ENCODE peak calls at places on chromosome 17, in seven cellular contexts. G is H9, N is neuronal stem cell, Z is IMR-90, M is mesenchymal stem cell, W is trophoblast cell, Y is H1. K is an unnamed sample. For H3K27me3, the result is how much of the 10 kb centered on the place peaks cover.

GRCh38 chr17:75130632-75131277 is 787 bp downstream of the NT5C start:
- DNase-seq in G (peak), N (no peak), Z (peak), M (peak), W (peak), Y (no peak), K (peak)

GRCh38 chr17:82775033-82775823 is 23.4 kb downstream of the TBCD start:
- DNase-seq in G (peak), N (peak), Z (no peak), M (peak), W (peak), Y (no peak), K (peak)

GRCh38 chr17:48908853-48909394 is 717 bp downstream of the UBE2Z start:
- DNase-seq in G (peak), N (peak), Z (peak), M (peak), W (peak), Y (peak), K (peak)

GRCh38 chr17:39517224-39517623 is 55.9 kb downstream of the CDK12 start:
- DNase-seq in G (no peak), N (no peak), Z (no peak), M (no peak), W (no peak), Y (no peak), K (no peak)

GRCh38 chr17:42677012-42677857 is 441 bp upstream of the PLEKHH3 start:
- DNase-seq in G (peak), N (peak), Z (peak), M (peak), W (peak), Y (peak), K (peak)

GRCh38 chr17:57876023-57876865 is 26.4 kb upstream of the MRPS23 start:
- DNase-seq in G (peak), N (no peak), Z (peak), M (no peak), W (no peak), Y (no peak), K (no peak)

GRCh38 chr17:29197516-29198272 is 17.5 kb upstream of the MYO18A start:
- DNase-seq in G (no peak), N (no peak), Z (no peak), M (no peak), W (no peak), Y (no peak), K (no peak)

GRCh38 chr17:21470861-21471260 is 94.7 kb downstream of the KCNJ12 start:
- DNase-seq in G (no peak), N (no peak), Z (no peak), M (no peak), W (no peak), Y (no peak), K (no peak)

GRCh38 chr17:21029032-21029431 is 13.8 kb downstream of the USP22 start:
- DNase-seq in G (no peak), N (no peak), Z (peak), M (peak), W (peak), Y (no peak), K (no peak)

GRCh38 chr17:29857823-29858222 is 72.2 kb downstream of the SSH2 start:
- DNase-seq in G (no peak), N (no peak), Z (no peak), M (no peak), W (no peak), Y (no peak), K (no peak)

GRCh38 chr17:10803830-10804498 is at the start of gene TMEM238L:
- DNase-seq in G (no peak), N (no peak), Z (no peak), M (no peak), W (no peak), Y (no peak), K (no peak)

GRCh38 chr17:28643979-28644781 is 778 bp downstream of the BLTP2 start:
- DNase-seq in G (peak), N (peak), Z (peak), M (peak), W (peak), Y (no peak), K (peak)

GRCh38 chr17:3990391-3991127 is 26.3 kb upstream of the ATP2A3 start:
- DNase-seq in G (peak), N (no peak), Z (peak), M (no peak), W (no peak), Y (no peak), K (no peak)

GRCh38 chr17:37535906-37536305 is 46.2 kb downstream of the DUSP14 start:
- DNase-seq in G (no peak), N (no peak), Z (no peak), M (no peak), W (no peak), Y (no peak), K (no peak)

GRCh38 chr17:74833501-74834361 is 26.0 kb downstream of the GRIN2C start:
- DNase-seq in G (no peak), N (no peak), Z (peak), M (no peak), W (no peak), Y (no peak), K (no peak)

GRCh38 chr17:1617620-1618174 is 10.9 kb downstream of the SLC43A2 start:
- DNase-seq in G (no peak), N (no peak), Z (peak), M (peak), W (peak), Y (no peak), K (peak)

GRCh38 chr17:3039748-3040147 is 23.7 kb downstream of the OR1D5 start:
- DNase-seq in G (no peak), N (no peak), Z (peak), M (no peak), W (no peak), Y (no peak), K (no peak)

GRCh38 chr17:10019941-10020403 is 114.9 kb upstream of the RCVRN start:
- DNase-seq in G (no peak), N (no peak), Z (no peak), M (peak), W (peak), Y (no peak), K (no peak)

GRCh38 chr17:31437720-31438400 is 46.4 kb downstream of the RAB11FIP4 start:
- DNase-seq in G (peak), N (no peak), Z (no peak), M (no peak), W (no peak), Y (no peak), K (no peak)

GRCh38 chr17:64496348-64496785 is 487 bp downstream of the POLG2 start:
- DNase-seq in G (no peak), N (no peak), Z (no peak), M (no peak), W (peak), Y (no peak), K (no peak)

GRCh38 chr17:60506312-60506711 is 19.7 kb downstream of the APPBP2 start:
- DNase-seq in G (no peak), N (no peak), Z (peak), M (peak), W (no peak), Y (no peak), K (peak)

GRCh38 chr17:9217151-9218067 is 196.1 kb downstream of the NTN1 start:
- DNase-seq in G (no peak), N (no peak), Z (peak), M (peak), W (peak), Y (no peak), K (peak)

GRCh38 chr17:42784811-42785592 is 4.6 kb downstream of the WNK4 start:
- DNase-seq in G (peak), N (no peak), Z (no peak), M (no peak), W (no peak), Y (no peak), K (no peak)

GRCh38 chr17:33045236-33045635 is 53.6 kb downstream of the SPACA3 start:
- DNase-seq in G (no peak), N (no peak), Z (no peak), M (no peak), W (no peak), Y (no peak), K (no peak)

GRCh38 chr17:42163113-42163512 is 8.3 kb upstream of the RAB5C start:
- DNase-seq in G (peak), N (no peak), Z (no peak), M (no peak), W (no peak), Y (no peak), K (peak)

GRCh38 chr17:27241346-27241946 is 52.5 kb upstream of the WSB1 start:
- DNase-seq in G (peak), N (no peak), Z (peak), M (no peak), W (peak), Y (no peak), K (peak)

GRCh38 chr17:74987909-74988711 is 678 bp downstream of the CDR2L start:
- DNase-seq in G (peak), N (peak), Z (peak), M (peak), W (peak), Y (no peak), K (peak)

GRCh38 chr17:34166394-34166793 is 88.7 kb upstream of the CCL2 start:
- DNase-seq in G (no peak), N (no peak), Z (no peak), M (no peak), W (no peak), Y (no peak), K (no peak)

GRCh38 chr17:77130521-77130920 is 10.2 kb upstream of the SEC14L1 start:
- DNase-seq in G (no peak), N (no peak), Z (no peak), M (no peak), W (no peak), Y (no peak), K (no peak)

GRCh38 chr17:77136420-77136767 is 4.4 kb upstream of the SEC14L1 start:
- DNase-seq in G (no peak), N (no peak), Z (no peak), M (no peak), W (no peak), Y (no peak), K (no peak)

GRCh38 chr17:77132411-77133086 is 8.2 kb upstream of the SEC14L1 start:
- DNase-seq in G (no peak), N (no peak), Z (no peak), M (peak), W (no peak), Y (no peak), K (no peak)

GRCh38 chr17:77131919-77132318 is 8.8 kb upstream of the SEC14L1 start:
- DNase-seq in G (no peak), N (no peak), Z (peak), M (peak), W (peak), Y (no peak), K (no peak)

DNA sequence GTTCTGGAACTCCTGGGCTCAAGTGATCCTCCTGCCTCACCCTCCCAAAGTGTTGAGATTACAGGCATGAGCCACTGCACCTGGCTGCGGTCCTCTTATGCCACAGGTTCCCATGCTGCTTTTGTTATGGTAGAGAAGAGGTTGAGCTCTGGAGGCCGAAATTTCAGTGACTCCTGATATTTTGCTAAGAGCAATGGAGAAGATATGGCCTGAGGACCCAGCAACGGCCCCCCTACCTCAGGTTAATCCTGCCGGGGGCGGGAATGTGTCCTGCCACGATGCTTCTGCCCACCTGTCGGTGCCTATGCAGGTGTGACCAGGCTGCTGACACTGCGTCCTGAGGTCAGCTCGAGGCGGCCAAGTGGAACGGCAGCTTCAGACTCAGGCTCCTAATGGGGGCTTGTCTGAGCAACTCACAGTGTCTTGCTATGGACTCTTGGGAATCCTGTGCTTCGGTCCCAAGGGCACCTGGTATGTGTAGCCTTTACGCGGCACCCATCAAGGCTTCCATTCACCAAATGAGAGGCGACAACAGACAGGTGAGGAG is 7.6 kb upstream of the SEC14L1 start:
- DNase-seq in G (no peak), N (no peak), Z (no peak), M (no peak), W (no peak), Y (no peak), K (no peak)
- H3K27me3 ChIP-seq in G (under half), N (under half), Z (under half), M (under half), W (under half), Y (under half), K (under half)

DNA sequence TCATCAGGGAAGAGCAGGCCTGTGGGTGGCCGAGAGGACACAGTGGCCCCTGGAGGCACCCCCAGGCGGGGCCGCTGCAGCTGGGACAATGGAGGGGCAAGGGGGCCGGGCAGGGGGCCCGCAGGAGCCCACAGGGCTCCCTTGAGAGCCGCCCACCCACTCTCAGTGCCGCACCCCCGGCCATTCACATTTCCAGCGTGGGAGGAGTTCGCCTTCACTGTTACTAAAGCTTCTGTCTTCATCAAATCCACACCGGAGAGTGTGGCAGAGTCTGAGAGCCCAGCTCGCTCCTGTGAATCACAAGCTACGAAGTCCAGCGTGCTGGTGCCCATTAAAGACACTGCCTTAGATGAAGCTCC is 20.9 kb upstream of the PVALEF start:
- DNase-seq in G (no peak), N (no peak), Z (no peak), M (no peak), W (no peak), Y (no peak), K (no peak)
- H4K8ac ChIP-seq in G (no peak), N (no peak), Z (no peak), M (no peak), W (no peak), Y (no peak), K (no peak)

GRCh38 chr17:81396278-81396721 is 1.0 kb downstream of the BAHCC1 start:
- DNase-seq in G (no peak), N (no peak), Z (no peak), M (no peak), W (no peak), Y (no peak), K (no peak)

GRCh38 chr17:81394377-81394747 is 895 bp upstream of the BAHCC1 start:
- DNase-seq in G (no peak), N (no peak), Z (no peak), M (no peak), W (no peak), Y (no peak), K (no peak)

GRCh38 chr17:81394831-81395599 is at the start of gene BAHCC1:
- DNase-seq in G (peak), N (peak), Z (peak), M (peak), W (peak), Y (peak), K (peak)

GRCh38 chr17:81396722-81397313 is 1.6 kb downstream of the BAHCC1 start:
- DNase-seq in G (peak), N (no peak), Z (no peak), M (peak), W (peak), Y (no peak), K (peak)

DNA sequence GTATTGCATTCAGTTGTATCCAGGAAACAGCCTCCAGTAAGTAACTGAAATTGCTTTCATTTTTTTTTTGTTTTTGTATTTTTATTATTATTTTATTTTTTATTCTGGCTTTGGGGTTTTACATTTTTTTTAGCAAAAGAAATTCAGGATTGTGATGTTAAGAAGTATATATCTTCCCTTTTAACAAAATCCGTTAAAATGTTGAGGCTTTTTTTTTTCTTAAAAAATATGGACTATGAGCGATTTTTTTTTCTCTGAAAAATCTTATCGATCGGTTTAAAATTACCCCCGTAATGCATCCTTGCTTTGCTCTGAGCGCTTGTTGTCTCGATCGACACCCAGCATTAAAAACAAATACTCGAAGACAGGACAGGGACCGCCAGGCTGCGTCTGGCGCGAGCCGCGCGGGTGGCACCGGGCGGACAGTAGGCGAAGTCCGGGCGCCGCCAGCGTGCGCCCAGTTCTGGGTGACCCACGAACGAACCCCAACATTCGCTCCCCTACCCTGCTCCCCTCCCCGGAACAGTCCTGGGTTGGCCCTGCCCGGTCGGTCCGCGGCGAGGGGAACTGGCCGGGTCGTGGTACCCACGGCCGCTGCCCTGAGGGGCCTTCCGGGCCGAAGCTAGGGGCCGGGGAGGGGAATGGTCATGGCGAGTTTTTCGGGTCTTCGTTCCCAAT is 482 bp downstream of the BAHCC1 start:
- DNase-seq in G (no peak), N (no peak), Z (no peak), M (no peak), W (no peak), Y (no peak), K (no peak)
- H3K27me3 ChIP-seq in G (under half), N (under half), Z (under half), M (under half), W (under half), Y (half or more), K (under half)

GRCh38 chr17:19630035-19630434 is 18.5 kb upstream of the ALDH3A2 start:
- DNase-seq in G (no peak), N (no peak), Z (no peak), M (no peak), W (no peak), Y (no peak), K (no peak)

GRCh38 chr17:19631905-19632304 is 16.6 kb upstream of the ALDH3A2 start:
- DNase-seq in G (no peak), N (no peak), Z (no peak), M (no peak), W (no peak), Y (no peak), K (no peak)

GRCh38 chr17:19626079-19626478 is 22.5 kb upstream of the ALDH3A2 start:
- DNase-seq in G (no peak), N (no peak), Z (no peak), M (no peak), W (no peak), Y (no peak), K (no peak)

GRCh38 chr17:19630651-19631050 is 17.9 kb upstream of the ALDH3A2 start:
- DNase-seq in G (no peak), N (no peak), Z (no peak), M (no peak), W (no peak), Y (no peak), K (no peak)

GRCh38 chr17:19629449-19629848 is 19.1 kb upstream of the ALDH3A2 start:
- DNase-seq in G (no peak), N (no peak), Z (no peak), M (no peak), W (no peak), Y (no peak), K (no peak)
- H4K8ac ChIP-seq in G (no peak), N (no peak), Z (no peak), M (no peak), W (no peak), Y (no peak), K (no peak)

GRCh38 chr17:45771473-45771959 is 12.6 kb upstream of the CRHR1 start:
- DNase-seq in G (peak), N (no peak), Z (no peak), M (no peak), W (no peak), Y (no peak), K (peak)
- H3K27me3 ChIP-seq in G (under half), N (under half), Z (under half), M (half or more), W (under half), Y (under half), K (under half)

GRCh38 chr17:77857613-77858012 is 100.9 kb upstream of the TNRC6C start:
- DNase-seq in G (no peak), N (no peak), Z (peak), M (no peak), W (no peak), Y (no peak), K (no peak)
- H4K8ac ChIP-seq in G (no peak), N (no peak), Z (no peak), M (no peak), W (no peak), Y (no peak), K (no peak)